ENCODE peak calls at places on chromosomes 2 and 18, in six cellular contexts. E is A549, C is HepG2, K is H1, Z is SK-N-SH, L is GM12878. Y is an unnamed sample.

GRCh38 chr2:8135051-8135675 is 546.7 kb upstream of the ID2 start:
- DNase-seq in E (no peak), C (no peak), K (no peak), Z (no peak), L (no peak), Y (no peak)

GRCh38 chr2:21452678-21453077 is 328.9 kb downstream of the TDRD15 start:
- DNase-seq in E (no peak), C (no peak), K (no peak), Z (peak), L (no peak), Y (no peak)

GRCh38 chr18:37662099-37662498 is 96.5 kb upstream of the CELF4 start:
- DNase-seq in E (no peak), C (no peak), K (no peak), Z (no peak), L (no peak), Y (no peak)

GRCh38 chr18:730692-731091 is 18.3 kb upstream of the ENOSF1 start:
- DNase-seq in E (no peak), C (no peak), K (no peak), Z (no peak), L (no peak), Y (no peak)

GRCh38 chr2:1373794-1374193 is 39.5 kb upstream of the TPO start:
- DNase-seq in E (no peak), C (no peak), K (no peak), Z (no peak), L (no peak), Y (no peak)

GRCh38 chr2:41933585-41934322 is 114.1 kb upstream of the PKDCC start:
- DNase-seq in E (peak), C (no peak), K (no peak), Z (no peak), L (no peak), Y (no peak)

GRCh38 chr18:26865557-26865956 is at the start of gene AQP4:
- DNase-seq in E (no peak), C (no peak), K (no peak), Z (no peak), L (no peak), Y (no peak)

GRCh38 chr2:202317080-202317859 is 51.7 kb downstream of the NOP58 start:
- DNase-seq in E (no peak), C (no peak), K (no peak), Z (peak), L (no peak), Y (no peak)

GRCh38 chr2:153601812-153602211 is 123.2 kb upstream of the RPRM start:
- DNase-seq in E (no peak), C (no peak), K (no peak), Z (no peak), L (no peak), Y (no peak)

GRCh38 chr2:211033765-211034164 is 477.4 kb downstream of the CPS1 start:
- DNase-seq in E (peak), C (peak), K (no peak), Z (peak), L (no peak), Y (no peak)

GRCh38 chr2:149877064-149877463 is 289.5 kb upstream of the MMADHC start:
- DNase-seq in E (no peak), C (no peak), K (no peak), Z (no peak), L (no peak), Y (no peak)

GRCh38 chr2:149044500-149044899 is 6.0 kb downstream of the LYPD6B start:
- DNase-seq in E (no peak), C (no peak), K (no peak), Z (no peak), L (no peak), Y (no peak)

GRCh38 chr2:109611467-109612095 is 2.2 kb downstream of the SEPTIN10 start:
- DNase-seq in E (peak), C (peak), K (no peak), Z (no peak), L (no peak), Y (no peak)

GRCh38 chr2:233689498-233689897 is 3.2 kb upstream of the UGT1A6 start:
- DNase-seq in E (no peak), C (no peak), K (no peak), Z (no peak), L (no peak), Y (no peak)

GRCh38 chr2:190746971-190747761 is 98.3 kb downstream of the NAB1 start:
- DNase-seq in E (no peak), C (no peak), K (no peak), Z (no peak), L (no peak), Y (no peak)

GRCh38 chr2:68365087-68365486 is at the start of gene PLEK:
- DNase-seq in E (no peak), C (no peak), K (no peak), Z (no peak), L (no peak), Y (no peak)

GRCh38 chr2:64990823-64991222 is 1.6 kb downstream of the SLC1A4 start:
- DNase-seq in E (no peak), C (no peak), K (no peak), Z (no peak), L (no peak), Y (no peak)

GRCh38 chr2:74100254-74101216 is 47.2 kb downstream of the BOLA3 start:
- DNase-seq in E (no peak), C (no peak), K (no peak), Z (no peak), L (no peak), Y (no peak)

GRCh38 chr2:159129301-159129700 is 157.2 kb downstream of the WDSUB1 start:
- DNase-seq in E (no peak), C (no peak), K (no peak), Z (no peak), L (no peak), Y (no peak)

GRCh38 chr2:98465456-98466201 is 21.0 kb downstream of the INPP4A start:
- DNase-seq in E (no peak), C (no peak), K (no peak), Z (peak), L (peak), Y (peak)

GRCh38 chr18:75247041-75247551 is 36.5 kb downstream of the TSHZ1 start:
- DNase-seq in E (no peak), C (no peak), K (no peak), Z (peak), L (no peak), Y (no peak)

GRCh38 chr2:11767779-11768178 is 21.3 kb downstream of the LPIN1 start:
- DNase-seq in E (no peak), C (no peak), K (no peak), Z (no peak), L (no peak), Y (peak)

GRCh38 chr18:6557470-6558245 is 142.9 kb upstream of the L3MBTL4 start:
- DNase-seq in E (no peak), C (no peak), K (no peak), Z (peak), L (no peak), Y (no peak)

GRCh38 chr2:238720232-238720672 is 127.6 kb upstream of the TWIST2 start:
- DNase-seq in E (peak), C (peak), K (peak), Z (peak), L (no peak), Y (peak)

GRCh38 chr2:207409525-207409924 is 120.2 kb upstream of the CREB1 start:
- DNase-seq in E (no peak), C (no peak), K (no peak), Z (no peak), L (no peak), Y (no peak)

GRCh38 chr18:48408727-48409590 is at the start of gene ZBTB7C:
- DNase-seq in E (no peak), C (no peak), K (peak), Z (peak), L (no peak), Y (peak)

GRCh38 chr2:221097568-221097915 is 474.6 kb downstream of the EPHA4 start:
- DNase-seq in E (peak), C (no peak), K (no peak), Z (no peak), L (no peak), Y (no peak)

GRCh38 chr18:79948719-79949411 is 2.6 kb downstream of the SLC66A2 start:
- DNase-seq in E (no peak), C (no peak), K (no peak), Z (no peak), L (no peak), Y (no peak)

GRCh38 chr2:47528874-47529273 is 125.9 kb downstream of the MSH2 start:
- DNase-seq in E (no peak), C (no peak), K (no peak), Z (no peak), L (no peak), Y (no peak)

GRCh38 chr18:58300867-58301266 is 256.8 kb downstream of the NEDD4L start:
- DNase-seq in E (no peak), C (no peak), K (no peak), Z (no peak), L (no peak), Y (no peak)

GRCh38 chr2:10475811-10476660 is 27.9 kb upstream of the ODC1 start:
- DNase-seq in E (no peak), C (no peak), K (no peak), Z (no peak), L (no peak), Y (no peak)

GRCh38 chr18:50089702-50090101 is 105.2 kb downstream of the MYO5B start:
- DNase-seq in E (no peak), C (no peak), K (no peak), Z (no peak), L (no peak), Y (no peak)

GRCh38 chr2:25063876-25064660 is 22.2 kb downstream of the EFR3B start:
- DNase-seq in E (no peak), C (no peak), K (no peak), Z (no peak), L (peak), Y (no peak)

GRCh38 chr2:159256159-159256558 is 30.3 kb downstream of the WDSUB1 start:
- DNase-seq in E (no peak), C (no peak), K (no peak), Z (no peak), L (no peak), Y (no peak)

GRCh38 chr2:218024336-218024735 is 21.5 kb upstream of the TNS1 start:
- DNase-seq in E (no peak), C (no peak), K (peak), Z (peak), L (no peak), Y (no peak)

GRCh38 chr18:11909597-11910026 is 1.5 kb upstream of the MPPE1 start:
- DNase-seq in E (no peak), C (peak), K (no peak), Z (no peak), L (no peak), Y (no peak)

GRCh38 chr18:45282101-45282812 is 333.0 kb upstream of the SLC14A2 start:
- DNase-seq in E (peak), C (no peak), K (no peak), Z (no peak), L (no peak), Y (peak)

DNA sequence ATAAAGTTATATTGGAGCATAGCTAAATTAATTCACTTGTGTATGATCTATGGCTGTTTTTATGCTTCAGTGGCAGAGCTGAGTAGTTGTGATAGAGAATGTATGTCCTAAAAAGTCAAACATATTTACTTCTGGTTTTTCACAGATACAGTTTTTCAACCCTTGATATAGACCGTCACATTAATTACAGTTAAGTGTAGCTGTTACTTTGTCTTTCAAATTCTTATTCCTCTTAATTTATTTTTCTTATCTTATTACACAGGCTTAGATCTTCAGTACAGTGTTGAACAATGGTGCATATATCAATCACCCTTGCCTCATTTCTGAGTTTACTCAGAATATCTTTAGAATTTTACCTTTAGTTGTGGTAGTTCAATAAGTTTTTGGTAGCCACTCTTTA is 12.2 kb upstream of the CYRIA start:
- DNase-seq in E (no peak), C (no peak), K (no peak), Z (no peak), L (no peak), Y (no peak)
- TF ChIP-seq CHD2 in E (no peak), C (no peak), K (no peak), Z (no peak), L (no peak), Y (no peak)

GRCh38 chr18:73509460-73509859 is 638.2 kb downstream of the FBXO15 start:
- DNase-seq in E (no peak), C (no peak), K (no peak), Z (no peak), L (no peak), Y (no peak)
- TF ChIP-seq CHD2 in E (no peak), C (no peak), K (no peak), Z (no peak), L (no peak), Y (no peak)

GRCh38 chr2:222592176-222592575 is 63.7 kb downstream of the FARSB start:
- DNase-seq in E (no peak), C (no peak), K (no peak), Z (no peak), L (no peak), Y (no peak)
- TF ChIP-seq CHD2 in E (no peak), C (no peak), K (no peak), Z (no peak), L (no peak), Y (no peak)

GRCh38 chr2:60003076-60003475 is 550.4 kb downstream of the BCL11A start:
- DNase-seq in E (no peak), C (no peak), K (no peak), Z (no peak), L (no peak), Y (no peak)
- TF ChIP-seq CHD2 in E (no peak), C (no peak), K (no peak), Z (no peak), L (no peak), Y (no peak)

Y was measured in K562.